ENCODE peak calls at places on chromosomes 13 and 19, in four cellular contexts. One of them, this sample, is unnamed.

GRCh38 chr19:4310247-4311121 is 6.1 kb downstream of the FSD1 start:
- DNase-seq in HL-60: no peak
- DNase-seq in GM12878: no peak
- DNase-seq in K562: peak; percentile 90
- DNase-seq in this sample: no peak

GRCh38 chr13:69010789-69011188 is 1096.8 kb upstream of the ATXN8OS start:
- DNase-seq in K562: no peak
- DNase-seq in HL-60: no peak
- DNase-seq in GM12878: no peak
- DNase-seq in this sample: no peak

GRCh38 chr13:113393226-113393571 is 29.3 kb upstream of the GRTP1 start:
- DNase-seq in HL-60: no peak
- DNase-seq in K562: no peak
- DNase-seq in GM12878: no peak
- DNase-seq in this sample: no peak

GRCh38 chr19:13766095-13766481 is 1.8 kb downstream of the MRI1 start:
- DNase-seq in K562: no peak
- DNase-seq in GM12878: no peak
- DNase-seq in HL-60: no peak
- DNase-seq in this sample: no peak

GRCh38 chr13:30835442-30835841 is 70.6 kb upstream of the MEDAG start:
- DNase-seq in HL-60: no peak
- DNase-seq in GM12878: no peak
- DNase-seq in K562: peak; percentile 25
- DNase-seq in this sample: no peak

GRCh38 chr13:100630564-100630963 is 42.0 kb upstream of the GGACT start:
- DNase-seq in HL-60: no peak
- DNase-seq in K562: no peak
- DNase-seq in GM12878: no peak
- DNase-seq in this sample: no peak

GRCh38 chr13:36142735-36143134 is 11.6 kb upstream of the DCLK1 start:
- DNase-seq in K562: no peak
- DNase-seq in HL-60: no peak
- DNase-seq in GM12878: no peak
- DNase-seq in this sample: no peak

GRCh38 chr19:35055715-35056179 is 14.2 kb downstream of the HPN start:
- DNase-seq in HL-60: no peak
- DNase-seq in GM12878: no peak
- DNase-seq in K562: peak; percentile 56
- DNase-seq in this sample: no peak

GRCh38 chr13:37360556-37360955 is 238.0 kb downstream of the POSTN start:
- DNase-seq in HL-60: no peak
- DNase-seq in GM12878: no peak
- DNase-seq in K562: no peak
- DNase-seq in this sample: no peak

GRCh38 chr13:77513719-77514335 is 21.7 kb upstream of the SCEL start:
- DNase-seq in HL-60: no peak
- DNase-seq in GM12878: no peak
- DNase-seq in K562: no peak
- DNase-seq in this sample: no peak

GRCh38 chr19:14366529-14366928 is 14.7 kb upstream of the ADGRE5 start:
- DNase-seq in HL-60: no peak
- DNase-seq in K562: peak; percentile 88
- DNase-seq in GM12878: peak; percentile 98
- DNase-seq in this sample: no peak

GRCh38 chr19:12880551-12881171 is 588 bp downstream of the DNASE2 start:
- DNase-seq in HL-60: no peak
- DNase-seq in K562: no peak
- DNase-seq in GM12878: no peak
- DNase-seq in this sample: no peak

GRCh38 chr19:10404888-10405808 is 1.8 kb upstream of the CDC37 start:
- DNase-seq in GM12878: no peak
- DNase-seq in HL-60: no peak
- DNase-seq in K562: no peak
- DNase-seq in this sample: no peak

GRCh38 chr19:56347163-56347778 is 32.6 kb upstream of the ZSCAN5A start:
- DNase-seq in GM12878: no peak
- DNase-seq in K562: peak; percentile 77
- DNase-seq in HL-60: no peak
- DNase-seq in this sample: no peak

GRCh38 chr13:112904436-112904960 is 64.5 kb upstream of the MCF2L start:
- DNase-seq in GM12878: no peak
- DNase-seq in HL-60: no peak
- DNase-seq in K562: no peak
- DNase-seq in this sample: no peak

GRCh38 chr13:85864963-85865530 is 65.8 kb upstream of the SLITRK6 start:
- DNase-seq in HL-60: no peak
- DNase-seq in GM12878: no peak
- DNase-seq in K562: peak; percentile 1
- DNase-seq in this sample: no peak

GRCh38 chr19:56566904-56567273 is 379 bp upstream of the ZNF470 start:
- DNase-seq in K562: no peak
- DNase-seq in HL-60: peak; percentile 35
- DNase-seq in GM12878: no peak
- DNase-seq in this sample: peak; percentile 13

GRCh38 chr13:114144606-114145244 is 12.3 kb upstream of the RASA3 start:
- DNase-seq in GM12878: no peak
- DNase-seq in K562: no peak
- DNase-seq in HL-60: no peak
- DNase-seq in this sample: no peak

GRCh38 chr13:67408823-67409222 is 178.7 kb upstream of the PCDH9 start:
- DNase-seq in HL-60: no peak
- DNase-seq in GM12878: no peak
- DNase-seq in K562: no peak
- DNase-seq in this sample: no peak

GRCh38 chr13:51241720-51242119 is 19.5 kb downstream of the FAM124A start:
- DNase-seq in GM12878: no peak
- DNase-seq in HL-60: peak; percentile 53
- DNase-seq in K562: no peak
- DNase-seq in this sample: no peak

GRCh38 chr13:46660408-46660807 is 107.4 kb downstream of the LRCH1 start:
- DNase-seq in HL-60: no peak
- DNase-seq in GM12878: no peak
- DNase-seq in K562: no peak
- DNase-seq in this sample: no peak

GRCh38 chr13:111555268-111555633 is 234.8 kb downstream of the TEX29 start:
- DNase-seq in K562: no peak
- DNase-seq in HL-60: no peak
- DNase-seq in GM12878: no peak
- DNase-seq in this sample: no peak

GRCh38 chr19:20422616-20423205 is 142.9 kb downstream of the ZNF737 start:
- DNase-seq in GM12878: no peak
- DNase-seq in K562: no peak
- DNase-seq in HL-60: no peak
- DNase-seq in this sample: no peak

GRCh38 chr13:101218484-101218883 is 197.8 kb downstream of the NALCN start:
- DNase-seq in K562: no peak
- DNase-seq in GM12878: no peak
- DNase-seq in HL-60: no peak
- DNase-seq in this sample: no peak

GRCh38 chr13:39788097-39788496 is 132.6 kb downstream of the COG6 start:
- DNase-seq in K562: no peak
- DNase-seq in GM12878: no peak
- DNase-seq in HL-60: no peak
- DNase-seq in this sample: no peak

GRCh38 chr13:73339086-73339485 is 280.3 kb downstream of the KLF5 start:
- DNase-seq in HL-60: no peak
- DNase-seq in K562: no peak
- DNase-seq in GM12878: no peak
- DNase-seq in this sample: no peak

GRCh38 chr19:50204811-50205675 is 1.6 kb downstream of the MYH14 start:
- DNase-seq in HL-60: no peak
- DNase-seq in K562: no peak
- DNase-seq in GM12878: no peak
- DNase-seq in this sample: no peak

GRCh38 chr13:93496985-93497673 is 270.5 kb downstream of the GPC6 start:
- DNase-seq in HL-60: no peak
- DNase-seq in GM12878: no peak
- DNase-seq in K562: no peak
- DNase-seq in this sample: no peak
- TF ChIP-seq SPI1 in HL-60: no peak
- TF ChIP-seq SPI1 in GM12878: no peak
- TF ChIP-seq SPI1 in K562: no peak
- TF ChIP-seq SPI1 in this sample: no peak

GRCh38 chr19:32809754-32810153 is 59.8 kb downstream of the SLC7A9 start:
- DNase-seq in HL-60: no peak
- DNase-seq in K562: no peak
- DNase-seq in GM12878: no peak
- DNase-seq in this sample: no peak
- TF ChIP-seq POLR2AphosphoS5 in HL-60: no peak
- TF ChIP-seq POLR2AphosphoS5 in K562: no peak
- TF ChIP-seq POLR2AphosphoS5 in GM12878: no peak
- TF ChIP-seq POLR2AphosphoS5 in this sample: no peak

GRCh38 chr13:95267662-95268369 is 33.4 kb downstream of the ABCC4 start:
- DNase-seq in GM12878: no peak
- DNase-seq in HL-60: no peak
- DNase-seq in K562: peak; percentile 60
- DNase-seq in this sample: no peak
- TF ChIP-seq SPI1 in GM12878: no peak
- TF ChIP-seq SPI1 in HL-60: no peak
- TF ChIP-seq SPI1 in K562: no peak
- TF ChIP-seq SPI1 in this sample: no peak

GRCh38 chr19:6271721-6272410 is 7.9 kb downstream of the MLLT1 start:
- DNase-seq in K562: peak; percentile 72
- DNase-seq in GM12878: no peak
- DNase-seq in HL-60: no peak
- DNase-seq in this sample: no peak
- TF ChIP-seq POLR2AphosphoS5 in K562: no peak
- TF ChIP-seq POLR2AphosphoS5 in GM12878: no peak
- TF ChIP-seq POLR2AphosphoS5 in HL-60: no peak
- TF ChIP-seq POLR2AphosphoS5 in this sample: no peak

GRCh38 chr19:19068659-19069509 is 5.1 kb downstream of the SLC25A42 start:
- DNase-seq in K562: no peak
- DNase-seq in HL-60: no peak
- DNase-seq in GM12878: peak; percentile 35
- DNase-seq in this sample: no peak

GRCh38 chr19:19063183-19064097 is at the start of gene SLC25A42:
- DNase-seq in GM12878: peak; percentile 99
- DNase-seq in HL-60: peak; percentile 98
- DNase-seq in K562: peak; percentile 99
- DNase-seq in this sample: peak; percentile 100

GRCh38 chr19:19064098-19064722 is 416 bp downstream of the SLC25A42 start:
- DNase-seq in HL-60: peak; percentile 28
- DNase-seq in GM12878: no peak
- DNase-seq in K562: no peak
- DNase-seq in this sample: no peak

GRCh38 chr19:19064811-19065745 is 1.3 kb downstream of the SLC25A42 start:
- DNase-seq in HL-60: no peak
- DNase-seq in GM12878: no peak
- DNase-seq in K562: peak; percentile 54
- DNase-seq in this sample: no peak

DNA sequence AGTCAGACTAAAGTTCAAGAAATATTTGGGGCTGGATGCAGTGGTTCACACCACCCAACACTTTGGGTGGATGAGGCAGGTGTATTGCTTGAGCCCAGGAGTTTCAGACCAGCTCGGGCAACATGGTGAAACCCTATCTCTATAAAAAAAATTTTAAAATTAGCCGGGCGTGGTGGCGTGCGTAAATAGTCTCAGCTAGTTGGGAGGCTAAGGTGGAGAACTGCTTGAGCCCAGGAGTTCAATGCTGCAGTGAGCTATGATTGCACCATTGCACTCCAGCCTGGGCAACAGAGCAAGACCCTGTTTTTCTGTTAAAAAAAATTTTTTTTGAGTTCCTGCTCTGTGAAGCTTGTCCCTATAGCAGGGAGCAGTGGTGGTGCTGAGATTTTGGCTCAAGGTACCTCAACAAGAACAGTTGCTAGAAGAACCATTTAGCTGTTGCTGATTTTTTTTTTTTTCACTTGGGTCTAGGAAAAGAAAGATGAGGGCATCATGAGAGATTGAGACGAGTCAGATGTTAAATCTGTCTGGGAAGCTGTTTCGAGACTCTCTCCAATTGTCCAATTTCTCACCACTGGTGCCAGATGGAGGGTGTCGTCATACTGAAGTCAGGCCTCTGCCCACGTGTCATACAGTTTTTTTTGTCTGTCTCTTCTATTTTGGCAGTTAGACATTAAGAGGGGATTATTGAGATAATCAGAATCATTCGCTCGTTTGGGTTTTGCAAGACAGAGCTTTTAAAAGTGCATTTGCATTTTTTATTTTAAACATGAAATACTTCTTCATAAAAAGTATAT is 3.7 kb downstream of the SLC25A42 start:
- DNase-seq in K562: no peak
- DNase-seq in GM12878: no peak
- DNase-seq in HL-60: no peak
- DNase-seq in this sample: no peak
- TF ChIP-seq SPI1 in K562: no peak
- TF ChIP-seq SPI1 in GM12878: no peak
- TF ChIP-seq SPI1 in HL-60: no peak
- TF ChIP-seq SPI1 in this sample: no peak

DNA sequence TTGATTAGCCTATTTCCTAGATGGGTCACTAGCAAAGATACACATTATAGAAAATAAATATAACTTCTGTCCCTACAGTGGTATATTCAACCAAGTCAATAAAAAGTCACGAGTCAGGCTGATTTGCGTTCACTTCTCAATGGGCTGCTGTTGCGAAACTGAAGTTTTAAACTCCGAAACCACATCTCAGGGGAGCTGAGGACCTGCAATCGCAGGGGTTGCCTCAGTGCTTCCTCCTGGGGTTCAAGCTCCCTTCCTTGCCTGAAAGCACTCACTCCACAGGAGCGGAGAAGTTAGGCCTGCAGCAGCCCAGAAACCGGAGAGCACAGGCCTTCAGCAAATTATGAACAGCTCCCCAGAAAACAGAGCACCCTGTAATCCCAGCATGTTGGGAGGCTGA is 39.6 kb downstream of the RAB20 start:
- DNase-seq in HL-60: peak; percentile 74
- DNase-seq in K562: no peak
- DNase-seq in GM12878: no peak
- DNase-seq in this sample: no peak
- TF ChIP-seq POLR2AphosphoS5 in HL-60: peak; percentile 64
- TF ChIP-seq POLR2AphosphoS5 in K562: no peak
- TF ChIP-seq POLR2AphosphoS5 in GM12878: no peak
- TF ChIP-seq POLR2AphosphoS5 in this sample: no peak